ENCODE peak calls at places on chromosomes 3 and 15, in five cellular contexts. One of them, this sample, is unnamed.

GRCh38 chr15:95451891-95452290 is 878.6 kb upstream of the NR2F2 start:
- DNase-seq in PC-3: no peak
- DNase-seq in keratinocyte: no peak
- DNase-seq in IMR-90: no peak
- DNase-seq in kidney: no peak
- DNase-seq in this sample: no peak

GRCh38 chr3:149581681-149582349 is 76.0 kb downstream of the WWTR1 start:
- DNase-seq in IMR-90: peak; percentile 89
- DNase-seq in keratinocyte: peak; percentile 57
- DNase-seq in kidney: no peak
- DNase-seq in PC-3: peak; percentile 97
- DNase-seq in this sample: no peak

GRCh38 chr15:64969401-64969800 is 20.3 kb downstream of the SPG21 start:
- DNase-seq in kidney: no peak
- DNase-seq in IMR-90: no peak
- DNase-seq in keratinocyte: no peak
- DNase-seq in PC-3: no peak
- DNase-seq in this sample: no peak

GRCh38 chr15:54097019-54097418 is 118.8 kb downstream of the UNC13C start:
- DNase-seq in PC-3: no peak
- DNase-seq in IMR-90: no peak
- DNase-seq in keratinocyte: no peak
- DNase-seq in kidney: no peak
- DNase-seq in this sample: no peak

GRCh38 chr3:194521514-194522260 is 34.9 kb upstream of the ATP13A3 start:
- DNase-seq in kidney: no peak
- DNase-seq in PC-3: peak; percentile 82
- DNase-seq in keratinocyte: no peak
- DNase-seq in IMR-90: peak; percentile 77
- DNase-seq in this sample: no peak

GRCh38 chr3:192845196-192845855 is 72.3 kb downstream of the MB21D2 start:
- DNase-seq in IMR-90: peak; percentile 87
- DNase-seq in keratinocyte: no peak
- DNase-seq in PC-3: peak; percentile 31
- DNase-seq in kidney: no peak
- DNase-seq in this sample: no peak

GRCh38 chr3:148604270-148605085 is 93.2 kb upstream of the AGTR1 start:
- DNase-seq in PC-3: peak; percentile 14
- DNase-seq in keratinocyte: no peak
- DNase-seq in kidney: no peak
- DNase-seq in IMR-90: peak; percentile 28
- DNase-seq in this sample: no peak

GRCh38 chr3:119700269-119700919 is 2.4 kb upstream of the CFAP91 start:
- DNase-seq in PC-3: peak; percentile 45
- DNase-seq in IMR-90: peak; percentile 57
- DNase-seq in keratinocyte: no peak
- DNase-seq in kidney: no peak
- DNase-seq in this sample: peak; percentile 76

GRCh38 chr3:42179110-42179725 is 86.8 kb downstream of the CCK start:
- DNase-seq in PC-3: peak; percentile 97
- DNase-seq in kidney: no peak
- DNase-seq in keratinocyte: peak; percentile 76
- DNase-seq in IMR-90: peak; percentile 93
- DNase-seq in this sample: no peak

GRCh38 chr15:38894260-38894948 is 329.8 kb upstream of the RASGRP1 start:
- DNase-seq in kidney: no peak
- DNase-seq in IMR-90: peak; percentile 96
- DNase-seq in PC-3: peak; percentile 75
- DNase-seq in keratinocyte: no peak
- DNase-seq in this sample: no peak

GRCh38 chr15:90586948-90587347 is 57.2 kb downstream of the CRTC3 start:
- DNase-seq in PC-3: no peak
- DNase-seq in kidney: no peak
- DNase-seq in IMR-90: no peak
- DNase-seq in keratinocyte: no peak
- DNase-seq in this sample: no peak

GRCh38 chr3:100492810-100493140 is 356 bp downstream of the TMEM45A start:
- DNase-seq in keratinocyte: no peak
- DNase-seq in kidney: no peak
- DNase-seq in PC-3: peak; percentile 38
- DNase-seq in IMR-90: no peak
- DNase-seq in this sample: no peak

GRCh38 chr3:185824467-185825378 is at the start of gene IGF2BP2:
- DNase-seq in IMR-90: peak; percentile 80
- DNase-seq in keratinocyte: no peak
- DNase-seq in kidney: peak; percentile 89
- DNase-seq in PC-3: peak; percentile 81
- DNase-seq in this sample: peak; percentile 91

GRCh38 chr3:194322701-194323174 is 28.4 kb downstream of the CPN2 start:
- DNase-seq in kidney: no peak
- DNase-seq in PC-3: peak; percentile 98
- DNase-seq in IMR-90: peak; percentile 55
- DNase-seq in keratinocyte: peak; percentile 94
- DNase-seq in this sample: no peak

GRCh38 chr3:53817809-53818208 is 28.4 kb downstream of the CHDH start:
- DNase-seq in kidney: peak; percentile 57
- DNase-seq in PC-3: no peak
- DNase-seq in IMR-90: no peak
- DNase-seq in keratinocyte: no peak
- DNase-seq in this sample: no peak

GRCh38 chr3:4401441-4401840 is 65.6 kb downstream of the SUMF1 start:
- DNase-seq in IMR-90: no peak
- DNase-seq in PC-3: no peak
- DNase-seq in keratinocyte: no peak
- DNase-seq in kidney: no peak
- DNase-seq in this sample: no peak

DNA sequence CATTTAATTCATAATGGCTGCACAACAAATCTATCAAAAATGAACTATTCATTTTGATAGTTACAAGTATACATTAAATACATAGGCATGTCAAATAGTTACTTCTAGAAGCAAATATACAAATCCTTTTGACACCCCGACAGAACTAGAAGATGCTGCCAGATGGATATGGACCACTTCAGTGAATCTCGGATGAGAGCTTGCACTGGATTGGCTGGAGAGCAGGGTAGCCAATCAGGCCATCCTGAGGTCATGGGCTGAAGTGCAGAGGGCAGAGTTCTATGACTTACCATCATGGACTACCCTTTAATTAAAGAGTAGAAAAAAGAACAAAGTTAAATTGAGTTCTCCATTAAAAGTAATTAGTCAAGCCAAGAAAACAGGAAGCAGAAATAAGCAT is 8.3 kb downstream of the CCNL1 start:
- DNase-seq in keratinocyte: no peak
- DNase-seq in IMR-90: no peak
- DNase-seq in PC-3: no peak
- DNase-seq in kidney: no peak
- DNase-seq in this sample: no peak
- TF ChIP-seq CTCF in keratinocyte: no peak
- TF ChIP-seq CTCF in IMR-90: no peak
- TF ChIP-seq CTCF in PC-3: no peak
- TF ChIP-seq CTCF in kidney: no peak
- TF ChIP-seq CTCF in this sample: no peak

GRCh38 chr3:49519916-49520385 is 34.3 kb upstream of the BSN start:
- DNase-seq in keratinocyte: no peak
- DNase-seq in IMR-90: no peak
- DNase-seq in PC-3: no peak
- DNase-seq in kidney: no peak
- DNase-seq in this sample: no peak
- H3K36me3 ChIP-seq in keratinocyte: peaks cover 9% of the 10 kb centered on the region
- H3K36me3 ChIP-seq in IMR-90: peaks cover 1% of the 10 kb centered on the region
- H3K36me3 ChIP-seq in PC-3: peaks cover 22% of the 10 kb centered on the region
- H3K36me3 ChIP-seq in kidney: peaks cover 27% of the 10 kb centered on the region
- H3K36me3 ChIP-seq in this sample: no peaks in the 10 kb centered on the region

GRCh38 chr3:51386159-51386851 is 1.2 kb downstream of the MANF start:
- DNase-seq in PC-3: no peak
- DNase-seq in IMR-90: no peak
- DNase-seq in keratinocyte: no peak
- DNase-seq in kidney: peak; percentile 15
- DNase-seq in this sample: peak; percentile 26
- H3K9ac ChIP-seq in PC-3: peak overlapping the region; percentile 99
- H3K9ac ChIP-seq in IMR-90: peak overlapping the region; percentile 93
- H3K9ac ChIP-seq in keratinocyte: peak overlapping the region; percentile 97
- H3K9ac ChIP-seq in kidney: peak overlapping the region; percentile 41
- H3K9ac ChIP-seq in this sample: peak overlapping the region; percentile 82

DNA sequence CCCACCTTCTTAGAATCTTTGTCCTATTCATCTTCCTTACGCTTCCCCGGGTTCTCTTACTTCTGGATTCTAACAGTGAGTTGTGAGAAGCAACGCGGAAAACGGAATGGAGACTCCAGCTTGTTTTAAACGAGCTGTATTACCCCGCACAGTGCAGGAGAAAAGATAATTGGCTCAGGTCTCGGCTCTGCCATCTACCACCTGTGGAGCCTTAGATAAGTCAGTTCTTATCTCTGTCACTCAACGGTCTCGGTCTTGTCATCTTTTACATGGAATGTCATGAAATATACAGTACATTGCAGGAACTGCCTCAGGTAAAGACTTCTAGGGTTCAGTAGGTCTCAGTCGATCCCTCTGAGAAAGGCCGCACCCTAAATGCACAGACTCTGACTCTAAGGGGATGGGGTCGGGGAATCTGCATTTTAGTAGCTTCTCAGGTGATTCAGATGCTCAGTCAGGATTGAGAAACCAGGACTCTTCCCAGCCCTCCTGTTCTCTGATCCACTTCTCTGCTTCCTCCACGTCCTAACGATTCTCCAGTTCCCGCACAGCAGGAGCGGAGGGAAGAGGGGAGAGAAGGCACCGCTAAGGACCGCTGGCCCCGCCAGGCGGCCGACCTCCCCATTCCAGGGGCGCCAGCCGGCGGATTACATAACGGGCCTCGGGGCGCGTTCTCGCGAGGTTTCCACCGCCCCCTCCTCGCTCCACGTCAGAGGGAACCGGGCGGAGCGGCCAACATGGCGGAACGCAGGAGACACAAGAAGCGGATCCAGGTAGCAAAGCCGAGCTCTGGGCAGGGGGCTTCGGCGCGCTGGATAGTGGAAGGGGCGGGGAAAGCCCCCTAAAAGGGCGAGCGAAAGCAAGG is at the start of gene SEC62:
- DNase-seq in keratinocyte: peak; percentile 32
- DNase-seq in kidney: peak; percentile 98
- DNase-seq in PC-3: peak; percentile 92
- DNase-seq in IMR-90: peak; percentile 88
- DNase-seq in this sample: peak; percentile 97
- TF ChIP-seq CTCF in keratinocyte: peak; percentile 36
- TF ChIP-seq CTCF in kidney: peak; percentile 25
- TF ChIP-seq CTCF in PC-3: peak; percentile 53
- TF ChIP-seq CTCF in IMR-90: peak; percentile 49
- TF ChIP-seq CTCF in this sample: peak; percentile 65

DNA sequence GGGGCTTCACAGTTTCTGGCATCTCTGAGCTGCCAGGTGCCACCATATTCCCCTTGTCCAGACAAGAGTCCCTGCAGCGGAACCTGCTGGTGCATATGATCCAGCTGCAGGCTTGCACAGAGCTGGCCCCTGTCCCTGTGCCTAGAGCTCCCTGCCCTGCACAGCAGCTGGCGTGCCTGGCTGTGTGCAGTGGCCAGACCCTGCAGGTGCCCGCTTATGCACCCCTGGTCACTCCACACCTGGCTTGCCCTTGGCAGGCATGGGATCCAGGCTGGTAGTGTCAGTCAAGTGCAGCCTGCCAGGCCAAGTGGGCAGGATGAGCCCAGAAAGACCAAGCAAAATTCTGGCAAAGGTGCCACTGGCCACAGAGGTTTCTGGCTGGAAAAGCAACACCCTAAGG is 88.6 kb upstream of the TTBK2 start:
- DNase-seq in keratinocyte: no peak
- DNase-seq in PC-3: no peak
- DNase-seq in kidney: no peak
- DNase-seq in IMR-90: no peak
- DNase-seq in this sample: no peak
- H3K36me3 ChIP-seq in keratinocyte: peaks cover 9% of the 10 kb centered on the region
- H3K36me3 ChIP-seq in PC-3: peaks cover 16% of the 10 kb centered on the region
- H3K36me3 ChIP-seq in kidney: peaks cover 15% of the 10 kb centered on the region
- H3K36me3 ChIP-seq in IMR-90: peaks cover 27% of the 10 kb centered on the region
- H3K36me3 ChIP-seq in this sample: no peaks in the 10 kb centered on the region

DNA sequence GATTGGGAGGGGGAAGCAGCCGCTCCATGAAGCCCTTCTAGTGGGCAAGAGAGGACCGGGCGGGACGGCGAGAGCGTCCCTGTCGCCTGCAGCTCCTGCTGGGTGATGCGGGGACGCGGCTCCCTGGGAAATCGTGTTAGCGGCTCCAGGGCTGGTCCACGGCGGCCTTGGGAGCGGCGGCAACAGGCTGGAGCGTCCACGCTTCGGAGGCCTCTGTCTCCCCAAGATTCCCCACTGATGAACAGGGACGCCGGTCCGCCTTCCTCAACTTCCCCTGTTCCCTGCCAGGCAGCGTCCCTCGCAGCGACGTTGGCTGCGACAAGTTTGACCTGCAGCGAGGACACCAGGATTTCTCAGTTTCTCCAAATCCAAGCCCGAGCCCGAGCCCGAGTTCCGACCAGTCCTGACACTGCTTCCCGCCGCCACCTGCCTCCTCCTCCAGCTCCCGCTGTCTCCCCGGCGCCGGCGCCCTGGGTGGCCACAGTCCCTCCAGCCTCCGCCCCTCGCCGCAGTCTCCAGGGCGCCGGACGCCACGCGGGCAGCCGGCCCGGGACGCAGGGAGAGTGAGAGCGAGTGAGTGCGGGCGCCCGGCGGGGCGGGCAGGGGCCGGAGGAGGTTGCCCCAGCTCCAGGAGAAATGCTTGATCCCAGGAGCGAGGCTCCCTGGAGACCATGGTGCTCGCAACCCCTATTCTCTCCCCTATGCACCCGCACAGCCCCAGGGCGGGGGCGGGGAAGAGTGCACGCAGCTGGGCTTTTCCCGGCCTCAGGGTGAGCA is 78.1 kb upstream of the RNF7 start:
- DNase-seq in kidney: peak; percentile 85
- DNase-seq in keratinocyte: no peak
- DNase-seq in PC-3: peak; percentile 37
- DNase-seq in IMR-90: peak; percentile 41
- DNase-seq in this sample: no peak
- H3K9ac ChIP-seq in kidney: peak overlapping the region; percentile 41
- H3K9ac ChIP-seq in keratinocyte: peak overlapping the region; percentile 19
- H3K9ac ChIP-seq in PC-3: no peak overlapping the region
- H3K9ac ChIP-seq in IMR-90: peak overlapping the region; percentile 81
- H3K9ac ChIP-seq in this sample: no peak overlapping the region

DNA sequence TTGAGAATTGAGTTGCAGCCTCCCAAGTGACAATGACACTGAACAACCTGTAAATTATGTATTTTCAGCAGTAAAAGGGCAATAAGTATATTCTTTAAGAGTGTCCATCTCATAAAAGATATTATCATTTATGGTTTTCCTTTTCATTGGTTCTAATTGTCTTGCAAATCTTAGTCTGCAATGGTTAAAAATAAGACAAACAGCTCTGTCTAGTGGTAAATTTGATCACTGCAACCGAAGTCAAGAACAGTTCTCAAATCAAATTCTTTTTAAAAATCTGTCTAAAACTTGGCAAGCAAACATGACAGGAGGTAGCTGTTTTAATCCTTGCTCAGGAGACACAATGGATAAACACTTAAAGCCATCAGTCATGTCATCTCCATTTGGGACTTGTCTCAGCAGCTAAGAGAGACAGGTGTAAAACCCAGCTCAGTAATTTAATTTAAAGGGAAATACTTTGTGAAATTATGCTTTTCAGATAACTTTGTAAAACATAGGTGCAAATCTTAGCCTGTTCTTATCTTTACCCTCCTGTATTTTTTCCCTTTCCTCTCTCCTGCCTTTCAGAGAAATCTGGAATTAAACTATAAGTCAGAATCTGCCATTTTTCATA is 150.3 kb upstream of the ARHGEF26 start:
- DNase-seq in IMR-90: peak; percentile 34
- DNase-seq in PC-3: peak; percentile 62
- DNase-seq in keratinocyte: no peak
- DNase-seq in kidney: no peak
- DNase-seq in this sample: peak; percentile 46
- TF ChIP-seq CTCF in IMR-90: peak; percentile 35
- TF ChIP-seq CTCF in PC-3: peak; percentile 82
- TF ChIP-seq CTCF in keratinocyte: peak; percentile 48
- TF ChIP-seq CTCF in kidney: peak; percentile 37
- TF ChIP-seq CTCF in this sample: peak; percentile 74

GRCh38 chr3:51441282-51442030 is 50.4 kb downstream of the RBM15B start:
- DNase-seq in kidney: no peak
- DNase-seq in keratinocyte: no peak
- DNase-seq in PC-3: no peak
- DNase-seq in IMR-90: no peak
- DNase-seq in this sample: no peak
- H3K36me3 ChIP-seq in kidney: peaks cover 10% of the 10 kb centered on the region
- H3K36me3 ChIP-seq in keratinocyte: peaks cover 4% of the 10 kb centered on the region
- H3K36me3 ChIP-seq in PC-3: peaks cover 34% of the 10 kb centered on the region
- H3K36me3 ChIP-seq in IMR-90: peaks cover 7% of the 10 kb centered on the region
- H3K36me3 ChIP-seq in this sample: no peaks in the 10 kb centered on the region